ENCODE peak calls at places on chromosomes 16 and 17, in six cellular contexts. P is GM12891, W is GM12878, B is H1, C is HepG2, N is K562. H is an unnamed sample.

GRCh38 chr17:83007504-83008475 is 71.6 kb upstream of the METRNL start:
- DNase-seq in P (peak), W (no peak), B (no peak), C (no peak), N (no peak), H (no peak)

GRCh38 chr17:49588726-49589555 is 13.3 kb downstream of the NXPH3 start:
- DNase-seq in P (no peak), W (no peak), B (no peak), C (no peak), N (no peak), H (no peak)

GRCh38 chr17:78780335-78780734 is 1.7 kb downstream of the CYTH1 start:
- DNase-seq in P (no peak), W (no peak), B (no peak), C (no peak), N (no peak), H (no peak)

GRCh38 chr16:10080031-10080772 is 102.0 kb downstream of the GRIN2A start:
- DNase-seq in P (no peak), W (no peak), B (no peak), C (no peak), N (no peak), H (no peak)

GRCh38 chr16:88530858-88531203 is 39.4 kb upstream of the ZC3H18 start:
- DNase-seq in P (no peak), W (no peak), B (no peak), C (no peak), N (peak), H (no peak)

GRCh38 chr16:71954180-71954579 is 46.0 kb downstream of the PKD1L3 start:
- DNase-seq in P (no peak), W (no peak), B (no peak), C (no peak), N (no peak), H (no peak)

GRCh38 chr16:25799816-25800215 is 108.1 kb downstream of the HS3ST4 start:
- DNase-seq in P (no peak), W (no peak), B (no peak), C (no peak), N (no peak), H (no peak)

GRCh38 chr16:50680907-50681885 is at the start of gene SNX20:
- DNase-seq in P (no peak), W (peak), B (no peak), C (no peak), N (no peak), H (peak)

GRCh38 chr17:70332811-70333210 is 163.5 kb downstream of the KCNJ2 start:
- DNase-seq in P (no peak), W (no peak), B (no peak), C (no peak), N (no peak), H (no peak)

GRCh38 chr16:75308011-75308410 is 56.6 kb upstream of the BCAR1 start:
- DNase-seq in P (no peak), W (no peak), B (no peak), C (no peak), N (no peak), H (no peak)

GRCh38 chr16:27432600-27432957 is 30.6 kb downstream of the IL21R start:
- DNase-seq in P (no peak), W (no peak), B (no peak), C (no peak), N (no peak), H (no peak)

GRCh38 chr17:17096438-17097178 is 54.4 kb downstream of the MPRIP start:
- DNase-seq in P (no peak), W (no peak), B (no peak), C (peak), N (no peak), H (no peak)

GRCh38 chr16:75089486-75090202 is 26.9 kb downstream of the LDHD start:
- DNase-seq in P (no peak), W (no peak), B (no peak), C (no peak), N (no peak), H (no peak)

GRCh38 chr16:23148166-23148512 is 1.1 kb downstream of the USP31 start:
- DNase-seq in P (no peak), W (no peak), B (no peak), C (no peak), N (no peak), H (no peak)

GRCh38 chr16:78684040-78684611 is 584.7 kb downstream of the WWOX start:
- DNase-seq in P (no peak), W (no peak), B (no peak), C (peak), N (no peak), H (no peak)

GRCh38 chr16:4945560-4946502 is 8.9 kb upstream of the PPL start:
- DNase-seq in P (no peak), W (no peak), B (no peak), C (no peak), N (no peak), H (no peak)

GRCh38 chr17:33012522-33013033 is 20.9 kb downstream of the SPACA3 start:
- DNase-seq in P (no peak), W (no peak), B (no peak), C (no peak), N (peak), H (no peak)

GRCh38 chr16:12462690-12463646 is 340.7 kb downstream of the CPPED1 start:
- DNase-seq in P (no peak), W (no peak), B (no peak), C (no peak), N (no peak), H (no peak)

GRCh38 chr17:41415833-41416335 is 8.5 kb downstream of the KRT37 start:
- DNase-seq in P (no peak), W (no peak), B (no peak), C (peak), N (no peak), H (no peak)

GRCh38 chr17:31398381-31399275 is 7.2 kb downstream of the RAB11FIP4 start:
- DNase-seq in P (no peak), W (no peak), B (no peak), C (no peak), N (no peak), H (no peak)

DNA sequence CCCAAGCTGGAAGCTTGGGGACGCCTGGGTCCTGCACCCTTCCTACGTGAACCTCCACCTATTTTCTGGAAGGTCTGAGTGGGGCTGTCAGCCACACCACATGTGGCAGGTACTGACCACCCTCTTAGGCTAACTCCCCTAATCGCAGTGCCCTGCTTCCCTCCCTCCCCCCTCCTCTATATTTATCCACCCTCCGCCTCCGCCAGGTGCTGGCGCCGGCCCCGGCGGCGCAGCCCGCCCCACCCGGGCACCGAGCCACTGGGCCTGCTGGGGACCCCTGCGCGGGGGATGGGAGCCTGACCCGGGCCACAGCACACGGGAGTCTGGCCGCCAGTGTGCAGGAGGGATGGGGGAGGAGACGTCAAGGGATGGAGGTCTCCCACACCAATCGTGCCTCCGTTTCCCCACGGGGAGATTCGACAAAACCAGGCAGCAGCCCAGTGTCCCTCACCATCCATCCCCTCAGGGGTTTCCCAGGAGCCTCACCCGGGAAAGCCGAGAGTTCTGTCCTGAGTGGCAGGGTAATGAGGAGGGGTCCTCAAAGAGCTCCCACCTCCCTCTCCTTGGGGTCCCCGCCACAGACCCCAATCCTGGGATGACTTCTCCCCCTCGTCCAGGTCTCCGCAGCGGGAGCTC is 1.3 kb downstream of the PLEKHH3 start:
- DNase-seq in P (no peak), W (no peak), B (no peak), C (no peak), N (peak), H (no peak)
- TF ChIP-seq TAF1 in P (no peak), W (no peak), B (no peak), C (no peak), N (no peak), H (no peak)

GRCh38 chr17:5618511-5618910 is 34.2 kb upstream of the NLRP1 start:
- DNase-seq in P (no peak), W (no peak), B (no peak), C (no peak), N (no peak), H (no peak)

GRCh38 chr17:5615476-5615875 is 31.2 kb upstream of the NLRP1 start:
- DNase-seq in P (no peak), W (no peak), B (no peak), C (no peak), N (no peak), H (no peak)

GRCh38 chr17:5619088-5619740 is 34.9 kb upstream of the NLRP1 start:
- DNase-seq in P (no peak), W (peak), B (no peak), C (no peak), N (peak), H (no peak)
- TF ChIP-seq POLR2A in P (no peak), W (peak), B (no peak), C (no peak), N (peak), H (peak)

GRCh38 chr17:76671912-76672262 is 28.3 kb upstream of the ST6GALNAC1 start:
- DNase-seq in P (no peak), W (no peak), B (no peak), C (no peak), N (no peak), H (no peak)
- TF ChIP-seq POLR2AphosphoS5 in P (peak), W (peak), B (no peak), C (peak), N (peak), H (peak)

DNA sequence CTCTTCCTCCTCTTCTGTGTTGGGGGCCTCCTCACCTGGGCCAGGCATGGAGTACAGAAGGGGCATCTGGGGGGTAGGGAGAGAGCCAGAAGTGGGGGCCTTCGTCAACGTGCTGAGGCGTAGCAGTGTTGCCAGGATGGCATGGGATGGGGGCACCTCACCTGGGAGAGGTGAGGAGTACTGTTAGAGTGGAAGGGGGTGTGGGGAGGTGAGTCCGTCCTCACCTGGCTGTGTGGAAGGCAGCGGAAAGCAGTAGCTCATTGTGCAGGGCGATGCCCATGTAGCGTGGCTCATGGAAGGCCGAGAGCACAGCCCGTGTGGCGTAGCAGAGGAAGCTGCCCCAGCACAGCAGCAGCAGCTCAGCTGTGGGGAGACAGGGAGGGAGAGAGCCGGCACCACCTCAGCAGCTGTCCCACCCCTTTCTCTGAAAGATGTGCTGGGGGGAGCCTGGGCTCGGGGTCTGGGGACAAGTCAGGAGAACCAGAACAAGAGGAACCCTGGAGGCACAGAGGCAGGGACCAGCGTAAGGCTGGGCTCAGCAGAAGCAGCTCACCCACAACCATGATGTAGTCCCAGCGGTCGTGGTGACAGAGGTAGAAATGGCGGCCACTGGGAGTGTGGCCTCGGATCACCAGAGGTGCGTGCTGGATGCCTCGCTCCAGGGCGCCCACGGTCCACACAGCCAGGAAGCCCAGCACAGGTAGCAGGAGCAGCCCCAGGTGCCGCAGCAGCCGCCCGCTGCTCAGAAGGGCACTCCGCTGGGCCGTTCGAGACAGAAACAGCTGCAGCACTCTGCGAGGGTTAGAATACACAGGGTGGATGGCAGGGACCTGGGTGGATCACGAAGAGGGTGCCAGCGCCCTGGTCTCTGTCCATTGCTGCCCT is 9.0 kb downstream of the GPR179 start:
- DNase-seq in P (no peak), W (no peak), B (no peak), C (no peak), N (no peak), H (no peak)
- TF ChIP-seq TAF1 in P (no peak), W (no peak), B (no peak), C (no peak), N (no peak), H (no peak)

GRCh38 chr16:30937692-30938091 is 11.2 kb upstream of the ORAI3 start:
- DNase-seq in P (no peak), W (no peak), B (no peak), C (no peak), N (no peak), H (no peak)

GRCh38 chr16:30929167-30929566 is 5.8 kb downstream of the FBXL19 start:
- DNase-seq in P (no peak), W (no peak), B (no peak), C (no peak), N (no peak), H (no peak)

GRCh38 chr16:30930160-30930571 is 6.8 kb downstream of the FBXL19 start:
- DNase-seq in P (no peak), W (no peak), B (no peak), C (no peak), N (no peak), H (no peak)

GRCh38 chr16:30931068-30931655 is 7.8 kb downstream of the FBXL19 start:
- DNase-seq in P (no peak), W (no peak), B (no peak), C (no peak), N (no peak), H (no peak)

DNA sequence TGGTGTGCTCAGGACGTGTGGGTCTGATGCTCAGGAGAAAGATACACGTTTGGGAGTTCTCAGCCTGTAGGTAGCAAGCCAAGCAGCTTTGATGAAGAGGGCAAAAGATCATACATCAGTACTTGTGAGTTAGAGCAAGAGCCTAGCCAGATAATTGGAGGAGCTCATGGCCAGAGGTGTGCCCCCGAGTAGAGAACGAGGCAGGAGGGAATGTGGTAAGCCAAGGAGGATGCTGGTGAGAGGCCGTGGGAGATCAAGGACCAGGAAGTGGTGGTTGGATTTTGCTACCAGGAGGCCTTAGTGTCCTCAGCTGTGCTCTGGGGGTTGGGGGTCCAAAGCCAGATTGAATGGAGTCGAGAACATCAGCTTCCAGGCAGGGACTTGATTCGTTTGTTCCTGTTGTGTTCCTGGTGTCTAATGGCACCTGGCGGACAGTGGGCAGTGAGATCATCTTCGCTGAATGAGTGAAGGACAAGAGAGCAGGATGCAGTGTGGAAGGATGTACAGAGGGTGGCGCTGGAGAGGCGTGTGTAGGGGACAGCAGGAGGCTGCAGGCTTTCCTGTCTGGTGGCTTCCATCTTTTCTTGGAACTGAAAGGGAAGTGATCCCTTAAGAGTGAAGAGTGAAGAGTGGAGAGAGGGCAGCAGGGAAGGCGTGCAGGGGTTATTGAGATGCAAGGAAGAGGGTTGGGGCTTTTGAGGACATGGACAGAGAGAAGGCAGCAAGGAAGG is 11.6 kb downstream of the FBXL19 start:
- DNase-seq in P (no peak), W (no peak), B (no peak), C (peak), N (peak), H (no peak)
- TF ChIP-seq POLR2A in P (no peak), W (peak), B (no peak), C (no peak), N (peak), H (no peak)

GRCh38 chr17:10114931-10115535 is 83.4 kb downstream of the GAS7 start:
- DNase-seq in P (no peak), W (peak), B (no peak), C (no peak), N (no peak), H (no peak)
- TF ChIP-seq POLR2AphosphoS5 in P (no peak), W (no peak), B (no peak), C (no peak), N (no peak), H (no peak)

GRCh38 chr16:58684354-58685083 is at the start of gene SLC38A7:
- DNase-seq in P (peak), W (no peak), B (peak), C (peak), N (peak), H (peak)

GRCh38 chr16:58684001-58684353 is 593 bp downstream of the SLC38A7 start:
- DNase-seq in P (no peak), W (no peak), B (no peak), C (no peak), N (no peak), H (no peak)

GRCh38 chr16:58678716-58679115 is 5.9 kb downstream of the SLC38A7 start:
- DNase-seq in P (no peak), W (no peak), B (no peak), C (no peak), N (no peak), H (no peak)

GRCh38 chr16:58678269-58678668 is 6.3 kb downstream of the SLC38A7 start:
- DNase-seq in P (no peak), W (no peak), B (no peak), C (no peak), N (no peak), H (no peak)

GRCh38 chr16:58679763-58680162 is 4.8 kb downstream of the SLC38A7 start:
- DNase-seq in P (no peak), W (no peak), B (no peak), C (no peak), N (no peak), H (no peak)
- TF ChIP-seq TAF1 in P (no peak), W (no peak), B (no peak), C (no peak), N (no peak), H (no peak)

GRCh38 chr17:2551928-2552327 is 40.2 kb upstream of the METTL16 start:
- DNase-seq in P (no peak), W (no peak), B (no peak), C (no peak), N (no peak), H (no peak)
- TF ChIP-seq POLR2A in P (no peak), W (no peak), B (no peak), C (no peak), N (no peak), H (no peak)

GRCh38 chr17:15436399-15437369 is 30.7 kb downstream of the CDRT4 start:
- DNase-seq in P (no peak), W (no peak), B (no peak), C (peak), N (peak), H (no peak)

GRCh38 chr17:15431201-15431600 is 36.2 kb downstream of the CDRT4 start:
- DNase-seq in P (no peak), W (no peak), B (no peak), C (no peak), N (no peak), H (no peak)

GRCh38 chr17:15432807-15433547 is 34.4 kb downstream of the CDRT4 start:
- DNase-seq in P (no peak), W (no peak), B (no peak), C (peak), N (no peak), H (no peak)

DNA sequence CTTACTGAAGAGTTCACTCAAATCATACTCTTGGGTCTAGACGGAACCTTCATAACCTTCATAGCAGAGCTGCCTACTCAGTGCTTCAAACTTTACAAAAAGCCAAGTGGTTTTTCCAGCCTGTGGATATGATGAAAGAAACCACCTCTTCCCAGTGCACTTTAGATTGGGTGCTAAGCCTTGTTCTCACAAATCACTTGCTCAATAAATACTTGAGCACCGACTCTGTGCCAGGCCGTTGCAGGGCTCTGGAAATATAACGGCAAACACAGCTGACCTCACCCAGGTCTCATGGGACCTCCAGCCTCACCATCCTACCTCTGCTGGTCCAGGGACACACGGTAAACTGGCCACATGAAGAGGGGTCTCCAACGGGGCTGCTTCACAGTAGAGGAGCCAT is 35.7 kb downstream of the CDRT4 start:
- DNase-seq in P (no peak), W (no peak), B (no peak), C (no peak), N (no peak), H (no peak)
- TF ChIP-seq POLR2AphosphoS5 in P (no peak), W (no peak), B (no peak), C (no peak), N (no peak), H (no peak)

DNA sequence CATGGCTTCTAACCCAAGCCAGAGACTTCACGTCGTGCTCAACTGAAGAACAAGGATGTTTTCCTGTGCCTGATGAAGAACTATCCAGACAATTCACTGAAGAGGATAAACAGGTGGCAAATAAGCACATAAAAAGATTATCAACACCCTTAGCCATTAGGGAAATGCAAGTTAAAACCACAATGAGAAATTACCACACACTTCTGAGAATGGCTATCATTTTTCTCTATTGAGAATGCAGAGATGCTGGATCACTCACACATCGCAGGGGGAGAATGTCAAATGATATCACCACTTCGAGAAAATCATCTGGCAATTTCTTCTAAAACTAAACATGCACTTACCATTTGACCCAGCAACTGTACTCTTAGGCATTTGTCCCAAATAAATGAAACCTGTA is 162.8 kb downstream of the IRX3 start:
- DNase-seq in P (no peak), W (no peak), B (no peak), C (no peak), N (no peak), H (no peak)
- TF ChIP-seq TAF1 in P (no peak), W (no peak), B (no peak), C (no peak), N (no peak), H (no peak)